ENCODE peak calls at places on chromosomes 7 and 10, in six cellular contexts. T is Calu3; Q is endothelial cell; J is caudate nucleus; U is CD8-positive, alpha-beta memory T cell; L is GM10248. P is an unnamed sample.

GRCh38 chr10:128511284-128511683 is 385.1 kb upstream of the MKI67 start:
- DNase-seq in Q (peak), U (no peak), J (no peak), T (no peak), L (no peak), P (no peak)

GRCh38 chr7:27237735-27238334 is 4.8 kb upstream of the EVX1 start:
- DNase-seq in Q (no peak), L (no peak), J (no peak), U (no peak), T (no peak), P (no peak)

GRCh38 chr7:1693991-1694524 is 24.0 kb downstream of the ELFN1 start:
- DNase-seq in T (peak), Q (no peak), L (no peak), U (no peak), J (peak), P (no peak)

GRCh38 chr10:86144301-86144700 is 222.3 kb downstream of the GRID1 start:
- DNase-seq in T (no peak), J (no peak), L (no peak), U (no peak), Q (no peak), P (no peak)

GRCh38 chr10:92184977-92185376 is 105.9 kb downstream of the CPEB3 start:
- DNase-seq in T (no peak), J (no peak), U (no peak), Q (no peak), L (no peak), P (no peak)

GRCh38 chr10:50470798-50471582 is 152.8 kb downstream of the SGMS1 start:
- DNase-seq in J (no peak), Q (no peak), T (peak), L (no peak), U (no peak), P (no peak)

GRCh38 chr10:23693398-23693797 is 254.5 kb downstream of the OTUD1 start:
- DNase-seq in U (no peak), L (no peak), Q (peak), J (no peak), T (peak), P (no peak)

GRCh38 chr10:76711374-76711997 is 926.1 kb downstream of the KCNMA1 start:
- DNase-seq in Q (no peak), T (no peak), J (no peak), U (no peak), L (no peak), P (no peak)

GRCh38 chr10:22491480-22491879 is 146.2 kb downstream of the SPAG6 start:
- DNase-seq in Q (no peak), L (no peak), U (no peak), T (no peak), J (peak), P (peak)

GRCh38 chr7:92836489-92837213 is at the start of gene CDK6:
- DNase-seq in U (peak), T (peak), L (peak), Q (peak), J (no peak), P (no peak)

GRCh38 chr7:2490306-2490705 is 14.1 kb upstream of the GRIFIN start:
- DNase-seq in J (no peak), T (no peak), Q (no peak), L (no peak), U (no peak), P (no peak)

GRCh38 chr10:10209152-10209551 is 808.5 kb upstream of the CELF2 start:
- DNase-seq in J (peak), U (no peak), T (no peak), L (no peak), Q (no peak), P (peak)

GRCh38 chr10:66629976-66630375 is 295.9 kb upstream of the LRRTM3 start:
- DNase-seq in L (no peak), Q (no peak), J (no peak), T (no peak), U (no peak), P (no peak)